ENCODE peak calls at places on chromosomes 7 and 10, in ten cellular contexts. One of them, this sample, is unnamed.

GRCh38 chr7:3282457-3282856 is 18.6 kb upstream of the SDK1 start:
- DNase-seq in pancreas: no peak
- DNase-seq in kidney glomerular epithelial cell: no peak
- DNase-seq in HepG2: no peak
- DNase-seq in NCI-H1694 treated with DMSO at 0.1 percent for 48 hours: no peak
- DNase-seq in neural progenitor cell: no peak
- DNase-seq in ureter: peak; percentile 56
- DNase-seq in SW 1271: no peak
- DNase-seq in bronchial epithelial cell: peak; percentile 71
- DNase-seq in activated naive CD4-positive, alpha-beta T cell: no peak
- DNase-seq in this sample: no peak

GRCh38 chr10:127614484-127614883 is 65.4 kb downstream of the NPS start:
- DNase-seq in kidney glomerular epithelial cell: no peak
- DNase-seq in pancreas: no peak
- DNase-seq in neural progenitor cell: no peak
- DNase-seq in bronchial epithelial cell: peak; percentile 9
- DNase-seq in NCI-H1694 treated with DMSO at 0.1 percent for 48 hours: no peak
- DNase-seq in HepG2: no peak
- DNase-seq in SW 1271: no peak
- DNase-seq in ureter: no peak
- DNase-seq in activated naive CD4-positive, alpha-beta T cell: no peak
- DNase-seq in this sample: no peak

GRCh38 chr10:73875139-73875475 is 752 bp upstream of the CAMK2G start:
- DNase-seq in neural progenitor cell: no peak
- DNase-seq in bronchial epithelial cell: no peak
- DNase-seq in activated naive CD4-positive, alpha-beta T cell: no peak
- DNase-seq in HepG2: no peak
- DNase-seq in ureter: no peak
- DNase-seq in SW 1271: no peak
- DNase-seq in pancreas: no peak
- DNase-seq in kidney glomerular epithelial cell: no peak
- DNase-seq in NCI-H1694 treated with DMSO at 0.1 percent for 48 hours: no peak
- DNase-seq in this sample: no peak

GRCh38 chr10:89476676-89477075 is 58.7 kb downstream of the SLC16A12 start:
- DNase-seq in HepG2: peak; percentile 39
- DNase-seq in SW 1271: no peak
- DNase-seq in kidney glomerular epithelial cell: peak; percentile 86
- DNase-seq in bronchial epithelial cell: no peak
- DNase-seq in neural progenitor cell: no peak
- DNase-seq in ureter: peak; percentile 50
- DNase-seq in NCI-H1694 treated with DMSO at 0.1 percent for 48 hours: no peak
- DNase-seq in activated naive CD4-positive, alpha-beta T cell: no peak
- DNase-seq in pancreas: no peak
- DNase-seq in this sample: no peak

GRCh38 chr7:46146454-46147255 is 225.6 kb upstream of the IGFBP3 start:
- DNase-seq in neural progenitor cell: no peak
- DNase-seq in kidney glomerular epithelial cell: peak; percentile 86
- DNase-seq in HepG2: no peak
- DNase-seq in SW 1271: no peak
- DNase-seq in pancreas: no peak
- DNase-seq in NCI-H1694 treated with DMSO at 0.1 percent for 48 hours: no peak
- DNase-seq in activated naive CD4-positive, alpha-beta T cell: no peak
- DNase-seq in bronchial epithelial cell: no peak
- DNase-seq in ureter: no peak
- DNase-seq in this sample: no peak

GRCh38 chr10:84196083-84196482 is 1.7 kb downstream of the CDHR1 start:
- DNase-seq in ureter: no peak
- DNase-seq in pancreas: no peak
- DNase-seq in SW 1271: no peak
- DNase-seq in HepG2: peak; percentile 3
- DNase-seq in bronchial epithelial cell: no peak
- DNase-seq in activated naive CD4-positive, alpha-beta T cell: no peak
- DNase-seq in neural progenitor cell: no peak
- DNase-seq in kidney glomerular epithelial cell: no peak
- DNase-seq in NCI-H1694 treated with DMSO at 0.1 percent for 48 hours: no peak
- DNase-seq in this sample: no peak

GRCh38 chr10:122113161-122113944 is 124.4 kb downstream of the TACC2 start:
- DNase-seq in HepG2: peak; percentile 78
- DNase-seq in ureter: peak; percentile 80
- DNase-seq in kidney glomerular epithelial cell: peak; percentile 36
- DNase-seq in neural progenitor cell: peak; percentile 81
- DNase-seq in NCI-H1694 treated with DMSO at 0.1 percent for 48 hours: no peak
- DNase-seq in bronchial epithelial cell: no peak
- DNase-seq in SW 1271: peak; percentile 37
- DNase-seq in activated naive CD4-positive, alpha-beta T cell: no peak
- DNase-seq in pancreas: peak; percentile 65
- DNase-seq in this sample: no peak

GRCh38 chr10:20670569-20670968 is 226.5 kb downstream of the NEBL start:
- DNase-seq in neural progenitor cell: no peak
- DNase-seq in kidney glomerular epithelial cell: no peak
- DNase-seq in ureter: no peak
- DNase-seq in activated naive CD4-positive, alpha-beta T cell: no peak
- DNase-seq in pancreas: no peak
- DNase-seq in HepG2: no peak
- DNase-seq in bronchial epithelial cell: no peak
- DNase-seq in NCI-H1694 treated with DMSO at 0.1 percent for 48 hours: no peak
- DNase-seq in SW 1271: no peak
- DNase-seq in this sample: no peak

GRCh38 chr10:133117688-133118071 is 30.0 kb downstream of the ADGRA1 start:
- DNase-seq in HepG2: no peak
- DNase-seq in kidney glomerular epithelial cell: no peak
- DNase-seq in ureter: no peak
- DNase-seq in activated naive CD4-positive, alpha-beta T cell: no peak
- DNase-seq in bronchial epithelial cell: no peak
- DNase-seq in NCI-H1694 treated with DMSO at 0.1 percent for 48 hours: no peak
- DNase-seq in pancreas: no peak
- DNase-seq in SW 1271: no peak
- DNase-seq in neural progenitor cell: no peak
- DNase-seq in this sample: no peak

GRCh38 chr7:68417659-68418058 is 1180.6 kb upstream of the AUTS2 start:
- DNase-seq in HepG2: no peak
- DNase-seq in SW 1271: no peak
- DNase-seq in NCI-H1694 treated with DMSO at 0.1 percent for 48 hours: no peak
- DNase-seq in ureter: no peak
- DNase-seq in kidney glomerular epithelial cell: no peak
- DNase-seq in activated naive CD4-positive, alpha-beta T cell: no peak
- DNase-seq in bronchial epithelial cell: no peak
- DNase-seq in pancreas: no peak
- DNase-seq in neural progenitor cell: no peak
- DNase-seq in this sample: no peak

GRCh38 chr7:94810496-94810895 is 96.9 kb upstream of the PPP1R9A start:
- DNase-seq in NCI-H1694 treated with DMSO at 0.1 percent for 48 hours: no peak
- DNase-seq in neural progenitor cell: no peak
- DNase-seq in pancreas: no peak
- DNase-seq in SW 1271: no peak
- DNase-seq in HepG2: no peak
- DNase-seq in activated naive CD4-positive, alpha-beta T cell: no peak
- DNase-seq in kidney glomerular epithelial cell: no peak
- DNase-seq in ureter: no peak
- DNase-seq in bronchial epithelial cell: no peak
- DNase-seq in this sample: no peak

GRCh38 chr10:131313377-131313776 is 1.9 kb upstream of the TCERG1L start:
- DNase-seq in ureter: no peak
- DNase-seq in NCI-H1694 treated with DMSO at 0.1 percent for 48 hours: no peak
- DNase-seq in bronchial epithelial cell: no peak
- DNase-seq in SW 1271: no peak
- DNase-seq in activated naive CD4-positive, alpha-beta T cell: no peak
- DNase-seq in pancreas: no peak
- DNase-seq in HepG2: no peak
- DNase-seq in neural progenitor cell: no peak
- DNase-seq in kidney glomerular epithelial cell: no peak
- DNase-seq in this sample: no peak

GRCh38 chr10:110006358-110007170 is 1.2 kb upstream of the ADD3 start:
- DNase-seq in neural progenitor cell: peak; percentile 32
- DNase-seq in activated naive CD4-positive, alpha-beta T cell: no peak
- DNase-seq in bronchial epithelial cell: peak; percentile 50
- DNase-seq in ureter: peak; percentile 71
- DNase-seq in pancreas: peak; percentile 48
- DNase-seq in NCI-H1694 treated with DMSO at 0.1 percent for 48 hours: no peak
- DNase-seq in HepG2: peak; percentile 21
- DNase-seq in SW 1271: no peak
- DNase-seq in kidney glomerular epithelial cell: peak; percentile 53
- DNase-seq in this sample: no peak

GRCh38 chr7:39829028-39829427 is 121.0 kb upstream of the CDK13 start:
- DNase-seq in neural progenitor cell: no peak
- DNase-seq in kidney glomerular epithelial cell: no peak
- DNase-seq in pancreas: no peak
- DNase-seq in NCI-H1694 treated with DMSO at 0.1 percent for 48 hours: no peak
- DNase-seq in bronchial epithelial cell: no peak
- DNase-seq in ureter: no peak
- DNase-seq in activated naive CD4-positive, alpha-beta T cell: no peak
- DNase-seq in SW 1271: no peak
- DNase-seq in HepG2: no peak
- DNase-seq in this sample: no peak

GRCh38 chr7:69843653-69844052 is 245.4 kb downstream of the AUTS2 start:
- DNase-seq in ureter: no peak
- DNase-seq in kidney glomerular epithelial cell: no peak
- DNase-seq in SW 1271: no peak
- DNase-seq in NCI-H1694 treated with DMSO at 0.1 percent for 48 hours: no peak
- DNase-seq in neural progenitor cell: no peak
- DNase-seq in bronchial epithelial cell: no peak
- DNase-seq in activated naive CD4-positive, alpha-beta T cell: no peak
- DNase-seq in HepG2: no peak
- DNase-seq in pancreas: no peak
- DNase-seq in this sample: no peak

GRCh38 chr7:36190447-36191291 is 37.6 kb downstream of the EEPD1 start:
- DNase-seq in activated naive CD4-positive, alpha-beta T cell: no peak
- DNase-seq in bronchial epithelial cell: no peak
- DNase-seq in kidney glomerular epithelial cell: no peak
- DNase-seq in NCI-H1694 treated with DMSO at 0.1 percent for 48 hours: no peak
- DNase-seq in pancreas: no peak
- DNase-seq in SW 1271: no peak
- DNase-seq in neural progenitor cell: no peak
- DNase-seq in ureter: no peak
- DNase-seq in HepG2: no peak
- DNase-seq in this sample: no peak

GRCh38 chr10:4074559-4075407 is 289.8 kb upstream of the KLF6 start:
- DNase-seq in kidney glomerular epithelial cell: no peak
- DNase-seq in pancreas: no peak
- DNase-seq in HepG2: no peak
- DNase-seq in activated naive CD4-positive, alpha-beta T cell: no peak
- DNase-seq in ureter: no peak
- DNase-seq in SW 1271: no peak
- DNase-seq in NCI-H1694 treated with DMSO at 0.1 percent for 48 hours: no peak
- DNase-seq in bronchial epithelial cell: peak; percentile 94
- DNase-seq in neural progenitor cell: no peak
- DNase-seq in this sample: no peak

GRCh38 chr7:84368122-84368521 is 173.5 kb upstream of the SEMA3A start:
- DNase-seq in bronchial epithelial cell: no peak
- DNase-seq in NCI-H1694 treated with DMSO at 0.1 percent for 48 hours: no peak
- DNase-seq in ureter: no peak
- DNase-seq in neural progenitor cell: no peak
- DNase-seq in pancreas: no peak
- DNase-seq in kidney glomerular epithelial cell: no peak
- DNase-seq in HepG2: no peak
- DNase-seq in activated naive CD4-positive, alpha-beta T cell: no peak
- DNase-seq in SW 1271: no peak
- DNase-seq in this sample: no peak